ENCODE peak calls at places on chromosomes 16 and 17, in five cellular contexts. R is astrocyte of the spinal cord; U is T-helper 1 cell; F is Right ventricle myocardium inferior; D is stimulated activated CD4-positive, alpha-beta T cell treated with anti-CD3 and anti-CD28 coated beads, Interleukin-4, amount 100 ng/mL, for 24 hours. X is an unnamed sample.

GRCh38 chr16:15518412-15519351 is 84.3 kb downstream of the BMERB1 start:
- DNase-seq in U (no peak), R (peak), F (peak), D (no peak), X (peak)

GRCh38 chr17:78896091-78896833 is 6.7 kb downstream of the CEP295NL start:
- DNase-seq in U (no peak), D (no peak), F (peak), R (no peak), X (no peak)

GRCh38 chr17:17191346-17191792 is 14.8 kb downstream of the PLD6 start:
- DNase-seq in R (peak), F (no peak), D (no peak), U (no peak), X (no peak)

GRCh38 chr17:34098712-34099111 is 156.4 kb upstream of the CCL2 start:
- DNase-seq in U (no peak), F (no peak), D (no peak), R (no peak), X (no peak)

GRCh38 chr17:2786176-2786881 is 9.9 kb upstream of the RAP1GAP2 start:
- DNase-seq in D (peak), R (peak), F (peak), U (peak), X (peak)

GRCh38 chr17:75033346-75034235 is 13.2 kb downstream of the ATP5PD start:
- DNase-seq in U (peak), D (peak), F (peak), R (peak), X (peak)

GRCh38 chr17:28031174-28031573 is 11.3 kb upstream of the NLK start:
- DNase-seq in R (no peak), U (no peak), D (no peak), F (no peak), X (no peak)

GRCh38 chr16:11966173-11966572 is 1.2 kb downstream of the TNFRSF17 start:
- DNase-seq in R (no peak), D (no peak), F (no peak), U (no peak), X (no peak)

GRCh38 chr16:71626018-71626857 is at the start of gene MARVELD3:
- DNase-seq in R (no peak), U (no peak), D (no peak), F (no peak), X (peak)

GRCh38 chr17:80385046-80385445 is 29.9 kb upstream of the ENDOV start:
- DNase-seq in R (no peak), U (no peak), F (no peak), D (no peak), X (no peak)

GRCh38 chr16:86470964-86471363 is 39.4 kb upstream of the FOXF1 start:
- DNase-seq in U (no peak), D (no peak), R (no peak), F (no peak), X (no peak)

GRCh38 chr17:76053230-76054111 is 18.8 kb downstream of the SRP68 start:
- DNase-seq in D (peak), R (peak), F (no peak), U (no peak), X (peak)

GRCh38 chr17:34379876-34380275 is 16.8 kb upstream of the CCL1 start:
- DNase-seq in U (no peak), R (no peak), D (no peak), F (no peak), X (no peak)

GRCh38 chr16:27924411-27925118 is 138.9 kb downstream of the GSG1L start:
- DNase-seq in U (no peak), F (no peak), D (no peak), R (no peak), X (no peak)

GRCh38 chr16:78538284-78538683 is 438.8 kb downstream of the WWOX start:
- DNase-seq in U (no peak), F (no peak), D (no peak), R (no peak), X (no peak)

GRCh38 chr16:5509794-5510193 is 412.2 kb upstream of the EEF2KMT start:
- DNase-seq in R (no peak), D (no peak), U (no peak), F (no peak), X (peak)

GRCh38 chr16:74092336-74092735 is 204.3 kb upstream of the PSMD7 start:
- DNase-seq in R (no peak), F (no peak), D (no peak), U (no peak), X (no peak)

GRCh38 chr16:50696126-50696525 is 2.7 kb downstream of the NOD2 start:
- DNase-seq in U (no peak), F (no peak), D (no peak), R (no peak), X (no peak)

GRCh38 chr16:74521691-74522090 is 85.2 kb downstream of the GLG1 start:
- DNase-seq in R (peak), F (no peak), U (no peak), D (no peak), X (no peak)

GRCh38 chr17:17506181-17506741 is 10.1 kb upstream of the RASD1 start:
- DNase-seq in F (peak), R (no peak), D (no peak), U (no peak), X (peak)

GRCh38 chr16:84391151-84391873 is 23.0 kb downstream of the ATP2C2 start:
- DNase-seq in U (no peak), D (no peak), F (no peak), R (peak), X (peak)

GRCh38 chr17:74432484-74433391 is 850 bp downstream of the GPRC5C start:
- DNase-seq in F (no peak), U (no peak), D (no peak), R (no peak), X (peak)

GRCh38 chr17:44469676-44470075 is 33.5 kb downstream of the GPATCH8 start:
- DNase-seq in F (no peak), D (no peak), U (no peak), R (no peak), X (no peak)

GRCh38 chr17:15981208-15981607 is 18.3 kb downstream of the ZSWIM7 start:
- DNase-seq in F (no peak), D (peak), U (no peak), R (no peak), X (no peak)

GRCh38 chr16:56634715-56635440 is 2.4 kb downstream of the MT1M start:
- DNase-seq in F (peak), U (no peak), R (no peak), D (no peak), X (no peak)

GRCh38 chr16:68901910-68902309 is 58.6 kb downstream of the TANGO6 start:
- DNase-seq in D (no peak), R (peak), U (no peak), F (no peak), X (no peak)

GRCh38 chr17:43613911-43614310 is 47.8 kb downstream of the MEOX1 start:
- DNase-seq in F (no peak), U (no peak), R (no peak), D (no peak), X (no peak)

GRCh38 chr16:59048876-59049275 is 314.8 kb upstream of the GOT2 start:
- DNase-seq in R (no peak), F (no peak), U (no peak), D (no peak), X (no peak)

GRCh38 chr17:8221663-8222379 is 11.4 kb upstream of the AURKB start:
- DNase-seq in F (peak), D (peak), U (peak), R (peak), X (peak)

GRCh38 chr17:15498107-15498506 is 30.7 kb upstream of the CDRT4 start:
- DNase-seq in U (no peak), F (no peak), D (no peak), R (no peak), X (no peak)

GRCh38 chr17:77840576-77841160 is 117.8 kb upstream of the TNRC6C start:
- DNase-seq in R (no peak), U (no peak), F (no peak), D (no peak), X (no peak)

GRCh38 chr17:78020717-78021108 is 62.2 kb downstream of the TNRC6C start:
- DNase-seq in D (no peak), U (no peak), R (no peak), F (no peak), X (no peak)

GRCh38 chr17:19398301-19399181 is 11.6 kb upstream of the MFAP4 start:
- DNase-seq in D (no peak), U (no peak), F (peak), R (peak), X (peak)